ENCODE peak calls at places on chromosomes 6 and 20, in eight cellular contexts. F is fibroblast of lung, W is K562, N is AG09309, X is HCT116, V is heart left ventricle, J is cardiac muscle cell, G is WERI-Rb-1. L is an unnamed sample.

GRCh38 chr6:153108320-153108719 is 22.8 kb downstream of the RGS17 start:
- DNase-seq in N (no peak), X (no peak), J (peak; percentile 53), G (no peak), W (no peak), F (peak; percentile 33), V (no peak), L (peak; percentile 49)

GRCh38 chr6:76708641-76709331 is 636.3 kb upstream of the IMPG1 start:
- DNase-seq in V (no peak), W (no peak), F (no peak), J (peak; percentile 13), X (peak; percentile 4), G (no peak), N (no peak), L (no peak)

GRCh38 chr6:158575550-158575949 is 15.7 kb downstream of the TMEM181 start:
- DNase-seq in V (no peak), N (no peak), W (no peak), J (peak; percentile 11), X (no peak), G (no peak), F (peak; percentile 56), L (no peak)

GRCh38 chr6:156827382-156827781 is 50.2 kb downstream of the ARID1B start:
- DNase-seq in V (no peak), N (no peak), X (no peak), J (peak; percentile 23), G (no peak), F (no peak), W (no peak), L (peak; percentile 54)

GRCh38 chr20:46545077-46545826 is 5.2 kb downstream of the OCSTAMP start:
- DNase-seq in G (no peak), F (no peak), W (no peak), X (no peak), N (peak; percentile 14), V (no peak), J (peak; percentile 59), L (no peak)

GRCh38 chr20:43857127-43857526 is 57.5 kb upstream of the TOX2 start:
- DNase-seq in X (no peak), J (no peak), W (no peak), G (no peak), N (no peak), F (no peak), V (no peak), L (no peak)

GRCh38 chr20:23368316-23369110 is 6.5 kb downstream of the GZF1 start:
- DNase-seq in F (no peak), G (no peak), J (peak; percentile 38), V (no peak), W (no peak), X (no peak), N (no peak), L (no peak)

GRCh38 chr20:62776692-62777527 is 19.4 kb upstream of the MRGBP start:
- DNase-seq in V (no peak), W (peak; percentile 90), X (peak; percentile 75), N (no peak), F (no peak), J (no peak), G (peak; percentile 88), L (no peak)

GRCh38 chr20:13995086-13995665 is at the start of gene MACROD2:
- DNase-seq in J (peak; percentile 69), X (peak; percentile 93), V (peak; percentile 81), F (peak; percentile 78), G (peak; percentile 96), N (peak; percentile 16), W (no peak), L (peak; percentile 64)

DNA sequence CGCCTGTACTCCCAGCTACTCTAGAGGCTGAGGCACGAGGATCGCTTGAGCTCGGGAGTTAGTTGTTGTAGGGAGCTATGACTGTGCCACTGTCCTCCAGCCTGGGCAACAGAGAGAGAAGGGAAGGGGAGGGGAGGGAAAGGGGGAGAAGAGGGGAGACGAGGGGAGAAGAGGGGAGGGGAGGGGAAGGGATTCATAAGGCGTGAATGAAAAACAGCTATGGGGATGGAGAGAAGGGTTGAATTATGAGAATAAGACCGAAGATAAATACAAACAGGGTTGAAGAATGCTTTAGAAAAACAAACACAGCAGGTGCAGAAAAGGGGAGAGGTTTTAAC is 106.0 kb downstream of the TRIM27 start:
- DNase-seq in N (no peak), V (no peak), J (no peak), W (no peak), F (no peak), G (no peak), X (no peak), L (no peak)
- H3K4me3 ChIP-seq in N (no peak overlapping the region), V (no peak overlapping the region), J (no peak overlapping the region), W (peak overlapping the region; percentile 45), F (no peak overlapping the region), G (no peak overlapping the region), X (peak overlapping the region; percentile 46), L (no peak overlapping the region)

DNA sequence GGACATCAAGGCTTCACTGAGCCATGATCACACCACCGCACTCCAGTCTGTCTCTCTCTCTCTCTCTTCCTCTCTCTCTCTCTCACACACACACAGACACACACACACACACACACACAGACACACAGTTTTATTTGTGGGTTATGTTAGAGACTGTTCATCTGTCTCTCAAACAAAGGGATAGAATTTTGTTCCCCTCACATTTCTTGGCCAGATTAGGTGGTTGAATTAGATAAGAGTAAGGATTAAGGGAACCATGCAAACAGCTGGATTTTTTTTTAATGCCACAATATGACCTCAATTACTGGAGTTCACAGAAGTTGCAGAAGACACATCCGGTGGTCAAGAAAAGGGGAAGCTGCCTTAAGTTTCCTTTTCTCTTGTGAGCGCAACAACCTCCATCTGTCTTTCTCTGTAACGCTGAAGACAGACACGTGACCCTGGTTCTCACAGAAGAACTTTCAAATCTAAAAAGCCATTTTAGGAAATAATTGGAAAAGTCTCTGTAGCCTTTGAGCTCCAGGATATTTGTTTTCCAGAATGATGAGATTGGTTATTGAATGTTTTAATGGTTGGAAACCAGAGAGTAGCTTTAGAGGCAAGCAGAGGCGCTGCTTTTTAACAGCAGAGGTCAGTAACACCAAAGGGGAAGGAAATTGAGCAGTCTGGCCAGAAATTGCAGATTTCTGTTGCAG is 33.0 kb upstream of the LGSN start:
- DNase-seq in X (peak; percentile 36), W (no peak), N (no peak), J (peak; percentile 78), G (peak; percentile 10), V (no peak), F (peak; percentile 23), L (peak; percentile 78)
- TF ChIP-seq CTCF in X (peak; percentile 59), W (no peak), N (peak; percentile 56), J (peak; percentile 73), G (peak; percentile 43), V (peak; percentile 27), F (peak; percentile 73), L (peak; percentile 67)

DNA sequence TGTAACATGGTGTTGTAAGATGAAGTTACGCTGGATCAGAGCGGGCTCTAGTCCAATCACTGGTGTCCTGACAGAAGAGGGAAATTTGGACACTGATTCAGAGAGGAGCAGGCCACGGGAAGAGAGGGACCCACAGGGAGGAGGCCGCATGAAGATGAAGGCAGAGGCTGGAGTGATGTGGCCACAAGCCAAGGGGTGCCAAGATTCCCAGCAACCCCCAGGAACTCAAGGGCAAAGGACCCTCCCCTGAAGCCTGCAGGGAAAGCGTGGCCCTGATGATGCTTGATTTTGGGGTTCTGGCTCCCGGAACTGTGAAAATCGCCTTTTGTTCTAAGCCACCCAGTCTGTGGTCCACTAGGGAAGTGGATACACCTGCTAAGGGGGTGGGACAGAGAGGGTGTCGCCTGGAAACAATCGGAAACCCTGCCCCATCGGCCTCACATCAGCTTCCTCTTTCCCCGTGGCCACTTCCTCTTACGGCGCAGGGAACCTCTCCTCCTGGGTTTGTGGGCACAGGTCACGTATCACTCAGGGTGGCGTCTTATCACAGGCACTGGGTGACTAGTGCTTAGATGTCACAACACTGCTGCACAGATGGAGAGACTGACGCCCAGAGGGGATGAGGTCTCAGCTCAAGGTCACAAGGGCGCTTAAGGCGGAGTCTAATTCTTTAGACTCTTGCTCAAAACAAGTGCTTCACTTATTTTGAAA is 58.0 kb downstream of the SULF2 start:
- DNase-seq in N (no peak), W (no peak), X (no peak), V (peak; percentile 53), F (no peak), J (no peak), G (no peak), L (no peak)
- H3K4me3 ChIP-seq in N (no peak overlapping the region), W (no peak overlapping the region), X (no peak overlapping the region), V (no peak overlapping the region), F (no peak overlapping the region), J (no peak overlapping the region), G (no peak overlapping the region), L (no peak overlapping the region)

GRCh38 chr6:81450180-81450579 is 302.3 kb downstream of the TENT5A start:
- DNase-seq in G (no peak), X (peak; percentile 74), W (no peak), J (no peak), V (no peak), F (peak; percentile 80), N (peak; percentile 75), L (peak; percentile 43)
- TF ChIP-seq CTCF in G (no peak), X (peak; percentile 21), W (no peak), J (no peak), V (no peak), F (no peak), N (peak; percentile 7), L (no peak)

GRCh38 chr6:93685494-93685893 is 266.1 kb upstream of the EPHA7 start:
- DNase-seq in W (no peak), J (no peak), V (no peak), N (no peak), G (no peak), X (no peak), F (no peak), L (no peak)
- H3K4me3 ChIP-seq in W (no peak overlapping the region), J (no peak overlapping the region), V (no peak overlapping the region), N (no peak overlapping the region), G (no peak overlapping the region), X (no peak overlapping the region), F (no peak overlapping the region), L (no peak overlapping the region)

DNA sequence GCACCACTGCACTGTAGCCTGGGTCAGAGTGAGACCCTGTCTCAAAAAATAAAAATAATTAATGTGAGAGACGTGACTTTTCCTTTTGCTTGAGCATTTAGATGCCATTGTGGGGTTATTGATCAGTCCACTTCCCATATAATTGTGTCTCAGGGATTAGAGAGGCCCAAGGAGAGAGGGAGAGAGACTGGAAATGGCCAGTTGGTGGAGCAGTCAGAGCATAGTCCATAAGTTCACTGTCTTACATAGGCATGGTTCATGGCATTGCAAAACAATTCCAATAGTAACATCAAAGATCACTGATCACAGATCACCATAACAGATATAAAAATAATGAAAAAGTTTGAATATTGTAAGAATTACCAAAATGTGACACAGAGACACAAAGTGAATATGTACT is 15.2 kb upstream of the SDHAF4 start:
- DNase-seq in F (no peak), G (no peak), J (no peak), V (no peak), W (no peak), X (no peak), N (no peak), L (no peak)
- TF ChIP-seq CTCF in F (no peak), G (peak; percentile 40), J (no peak), V (no peak), W (no peak), X (no peak), N (no peak), L (no peak)

GRCh38 chr6:149965191-149966020 is 1.7 kb downstream of the ULBP1 start:
- DNase-seq in F (no peak), W (no peak), N (no peak), J (no peak), G (no peak), V (no peak), X (no peak), L (peak; percentile 9)
- H3K4me3 ChIP-seq in F (peak overlapping the region; percentile 42), W (no peak overlapping the region), N (peak overlapping the region; percentile 60), J (peak overlapping the region; percentile 28), G (no peak overlapping the region), V (peak overlapping the region; percentile 54), X (no peak overlapping the region), L (peak overlapping the region; percentile 50)